ENCODE peak calls at places on chromosomes 4 and X, in four cellular contexts. One of them, this sample, is unnamed.

GRCh38 chr4:138312536-138312911 is 70.4 kb upstream of the SLC7A11 start:
- DNase-seq in upper lobe of left lung: no peak
- DNase-seq in astrocyte: no peak
- DNase-seq in lower lobe of right lung: no peak
- DNase-seq in this sample: no peak

GRCh38 chrX:138775501-138775900 is 64.0 kb upstream of the FGF13 start:
- DNase-seq in upper lobe of left lung: no peak
- DNase-seq in astrocyte: peak; percentile 25
- DNase-seq in lower lobe of right lung: no peak
- DNase-seq in this sample: no peak

GRCh38 chrX:15838017-15838416 is 16.6 kb downstream of the AP1S2 start:
- DNase-seq in upper lobe of left lung: no peak
- DNase-seq in astrocyte: no peak
- DNase-seq in lower lobe of right lung: no peak
- DNase-seq in this sample: no peak

GRCh38 chrX:3820170-3820569 is 106.7 kb upstream of the PRKX start:
- DNase-seq in upper lobe of left lung: no peak
- DNase-seq in astrocyte: peak; percentile 86
- DNase-seq in lower lobe of right lung: no peak
- DNase-seq in this sample: no peak

GRCh38 chr4:172997217-172997609 is 171.4 kb upstream of the GALNT7 start:
- DNase-seq in upper lobe of left lung: no peak
- DNase-seq in astrocyte: no peak
- DNase-seq in lower lobe of right lung: no peak
- DNase-seq in this sample: no peak

GRCh38 chrX:49071877-49072711 is 1.7 kb downstream of the PRAF2 start:
- DNase-seq in upper lobe of left lung: peak; percentile 88
- DNase-seq in astrocyte: peak; percentile 68
- DNase-seq in lower lobe of right lung: peak; percentile 85
- DNase-seq in this sample: no peak

GRCh38 chr4:121358473-121358872 is 22.3 kb downstream of the QRFPR start:
- DNase-seq in upper lobe of left lung: no peak
- DNase-seq in astrocyte: peak; percentile 35
- DNase-seq in lower lobe of right lung: no peak
- DNase-seq in this sample: no peak

GRCh38 chrX:123731258-123731986 is 1.4 kb downstream of the THOC2 start:
- DNase-seq in upper lobe of left lung: no peak
- DNase-seq in astrocyte: peak; percentile 33
- DNase-seq in lower lobe of right lung: peak; percentile 59
- DNase-seq in this sample: no peak

GRCh38 chr4:147772056-147772455 is 40.2 kb downstream of the ARHGAP10 start:
- DNase-seq in upper lobe of left lung: no peak
- DNase-seq in astrocyte: no peak
- DNase-seq in lower lobe of right lung: no peak
- DNase-seq in this sample: no peak

GRCh38 chrX:45803383-45803921 is 602.8 kb upstream of the DIPK2B start:
- DNase-seq in upper lobe of left lung: no peak
- DNase-seq in astrocyte: peak; percentile 93
- DNase-seq in lower lobe of right lung: no peak
- DNase-seq in this sample: no peak

GRCh38 chr4:176627916-176628315 is 164.8 kb downstream of the VEGFC start:
- DNase-seq in upper lobe of left lung: no peak
- DNase-seq in astrocyte: no peak
- DNase-seq in lower lobe of right lung: no peak
- DNase-seq in this sample: no peak

GRCh38 chrX:151153086-151153485 is 23.3 kb upstream of the GPR50 start:
- DNase-seq in upper lobe of left lung: no peak
- DNase-seq in astrocyte: peak; percentile 20
- DNase-seq in lower lobe of right lung: no peak
- DNase-seq in this sample: no peak

GRCh38 chrX:149982310-149982709 is 44.0 kb upstream of the EOLA2 start:
- DNase-seq in upper lobe of left lung: no peak
- DNase-seq in astrocyte: peak; percentile 4
- DNase-seq in lower lobe of right lung: no peak
- DNase-seq in this sample: no peak

GRCh38 chrX:122641136-122641535 is 542.9 kb upstream of the GRIA3 start:
- DNase-seq in upper lobe of left lung: no peak
- DNase-seq in astrocyte: no peak
- DNase-seq in lower lobe of right lung: no peak
- DNase-seq in this sample: no peak

GRCh38 chr4:40984051-40984450 is 230.3 kb downstream of the APBB2 start:
- DNase-seq in upper lobe of left lung: no peak
- DNase-seq in astrocyte: no peak
- DNase-seq in lower lobe of right lung: no peak
- DNase-seq in this sample: no peak

GRCh38 chr4:649293-649625 is 23.9 kb downstream of the PDE6B start:
- DNase-seq in upper lobe of left lung: no peak
- DNase-seq in astrocyte: no peak
- DNase-seq in lower lobe of right lung: peak; percentile 34
- DNase-seq in this sample: no peak

GRCh38 chrX:137930562-137930961 is 364.6 kb downstream of the ZIC3 start:
- DNase-seq in upper lobe of left lung: no peak
- DNase-seq in astrocyte: no peak
- DNase-seq in lower lobe of right lung: no peak
- DNase-seq in this sample: no peak

GRCh38 chrX:82813671-82814078 is 694.4 kb upstream of the POU3F4 start:
- DNase-seq in upper lobe of left lung: no peak
- DNase-seq in astrocyte: peak; percentile 87
- DNase-seq in lower lobe of right lung: no peak
- DNase-seq in this sample: no peak

GRCh38 chrX:123626962-123627361 is 105.9 kb downstream of the THOC2 start:
- DNase-seq in upper lobe of left lung: no peak
- DNase-seq in astrocyte: peak; percentile 82
- DNase-seq in lower lobe of right lung: no peak
- DNase-seq in this sample: no peak

GRCh38 chr4:16853653-16854052 is 44.8 kb downstream of the LDB2 start:
- DNase-seq in upper lobe of left lung: no peak
- DNase-seq in astrocyte: no peak
- DNase-seq in lower lobe of right lung: no peak
- DNase-seq in this sample: no peak

GRCh38 chr4:113086172-113086695 is 36.8 kb downstream of the ANK2 start:
- DNase-seq in upper lobe of left lung: no peak
- DNase-seq in astrocyte: no peak
- DNase-seq in lower lobe of right lung: no peak
- DNase-seq in this sample: no peak

GRCh38 chr4:132123870-132124623 is 1025.0 kb upstream of the PCDH10 start:
- DNase-seq in upper lobe of left lung: no peak
- DNase-seq in astrocyte: peak; percentile 29
- DNase-seq in lower lobe of right lung: no peak
- DNase-seq in this sample: no peak

GRCh38 chr4:11615601-11616000 is 186.9 kb upstream of the HS3ST1 start:
- DNase-seq in upper lobe of left lung: no peak
- DNase-seq in astrocyte: no peak
- DNase-seq in lower lobe of right lung: no peak
- DNase-seq in this sample: no peak

GRCh38 chr4:165609653-165610052 is 230.8 kb downstream of the CPE start:
- DNase-seq in upper lobe of left lung: no peak
- DNase-seq in astrocyte: no peak
- DNase-seq in lower lobe of right lung: no peak
- DNase-seq in this sample: no peak

GRCh38 chr4:120723986-120724385 is 198.5 kb downstream of the PRDM5 start:
- DNase-seq in upper lobe of left lung: no peak
- DNase-seq in astrocyte: no peak
- DNase-seq in lower lobe of right lung: no peak
- DNase-seq in this sample: no peak

GRCh38 chr4:174398728-174399127 is 115.0 kb downstream of the CEP44 start:
- DNase-seq in upper lobe of left lung: no peak
- DNase-seq in astrocyte: peak; percentile 70
- DNase-seq in lower lobe of right lung: no peak
- DNase-seq in this sample: no peak

GRCh38 chrX:12210196-12210815 is 72.0 kb downstream of the FRMPD4 start:
- DNase-seq in upper lobe of left lung: no peak
- DNase-seq in astrocyte: peak; percentile 57
- DNase-seq in lower lobe of right lung: no peak
- DNase-seq in this sample: no peak

GRCh38 chr4:155629831-155630425 is 36.7 kb upstream of the GUCY1A1 start:
- DNase-seq in upper lobe of left lung: no peak
- DNase-seq in astrocyte: no peak
- DNase-seq in lower lobe of right lung: no peak
- DNase-seq in this sample: no peak

GRCh38 chr4:71333960-71334951 is 4.6 kb upstream of the SLC4A4 start:
- DNase-seq in upper lobe of left lung: no peak
- DNase-seq in astrocyte: peak; percentile 53
- DNase-seq in lower lobe of right lung: no peak
- DNase-seq in this sample: no peak

GRCh38 chrX:87572911-87573310 is 55.3 kb downstream of the KLHL4 start:
- DNase-seq in upper lobe of left lung: no peak
- DNase-seq in astrocyte: peak; percentile 48
- DNase-seq in lower lobe of right lung: no peak
- DNase-seq in this sample: no peak

GRCh38 chr4:167177925-167178324 is 56.4 kb downstream of the SPOCK3 start:
- DNase-seq in upper lobe of left lung: no peak
- DNase-seq in astrocyte: no peak
- DNase-seq in lower lobe of right lung: no peak
- DNase-seq in this sample: no peak

GRCh38 chrX:29535212-29536162 is 679.9 kb upstream of the MAGEB2 start:
- DNase-seq in upper lobe of left lung: no peak
- DNase-seq in astrocyte: peak; percentile 21
- DNase-seq in lower lobe of right lung: no peak
- DNase-seq in this sample: no peak

GRCh38 chr4:54272051-54272450 is 43.0 kb downstream of the PDGFRA start:
- DNase-seq in upper lobe of left lung: no peak
- DNase-seq in astrocyte: no peak
- DNase-seq in lower lobe of right lung: no peak
- DNase-seq in this sample: no peak

GRCh38 chrX:74535211-74535621 is 79.2 kb downstream of the RLIM start:
- DNase-seq in upper lobe of left lung: no peak
- DNase-seq in astrocyte: peak; percentile 45
- DNase-seq in lower lobe of right lung: no peak
- DNase-seq in this sample: no peak

GRCh38 chr4:112144546-112145325 is 518 bp upstream of the FAM241A start:
- DNase-seq in upper lobe of left lung: peak; percentile 34
- DNase-seq in astrocyte: no peak
- DNase-seq in lower lobe of right lung: peak; percentile 46
- DNase-seq in this sample: peak; percentile 82

GRCh38 chr4:76585897-76586360 is 150.9 kb downstream of the SHROOM3 start:
- DNase-seq in upper lobe of left lung: peak; percentile 93
- DNase-seq in astrocyte: peak; percentile 71
- DNase-seq in lower lobe of right lung: peak; percentile 92
- DNase-seq in this sample: peak; percentile 81
- H3K4me1 ChIP-seq in upper lobe of left lung: peaks cover 2% of the 10 kb centered on the region
- H3K4me1 ChIP-seq in astrocyte: peaks cover 44% of the 10 kb centered on the region
- H3K4me1 ChIP-seq in lower lobe of right lung: peaks cover 17% of the 10 kb centered on the region
- H3K4me1 ChIP-seq in this sample: peaks cover 14% of the 10 kb centered on the region

GRCh38 chr4:76987153-76987562 is 37.6 kb downstream of the SEPTIN11 start:
- DNase-seq in upper lobe of left lung: no peak
- DNase-seq in astrocyte: peak; percentile 99
- DNase-seq in lower lobe of right lung: no peak
- DNase-seq in this sample: no peak

GRCh38 chr4:76982638-76983579 is 33.4 kb downstream of the SEPTIN11 start:
- DNase-seq in upper lobe of left lung: no peak
- DNase-seq in astrocyte: peak; percentile 56
- DNase-seq in lower lobe of right lung: no peak
- DNase-seq in this sample: no peak

GRCh38 chr4:76984127-76984526 is 34.6 kb downstream of the SEPTIN11 start:
- DNase-seq in upper lobe of left lung: no peak
- DNase-seq in astrocyte: peak; percentile 47
- DNase-seq in lower lobe of right lung: no peak
- DNase-seq in this sample: no peak

GRCh38 chr4:76987685-76988084 is 38.1 kb downstream of the SEPTIN11 start:
- DNase-seq in upper lobe of left lung: no peak
- DNase-seq in astrocyte: no peak
- DNase-seq in lower lobe of right lung: no peak
- DNase-seq in this sample: no peak

DNA sequence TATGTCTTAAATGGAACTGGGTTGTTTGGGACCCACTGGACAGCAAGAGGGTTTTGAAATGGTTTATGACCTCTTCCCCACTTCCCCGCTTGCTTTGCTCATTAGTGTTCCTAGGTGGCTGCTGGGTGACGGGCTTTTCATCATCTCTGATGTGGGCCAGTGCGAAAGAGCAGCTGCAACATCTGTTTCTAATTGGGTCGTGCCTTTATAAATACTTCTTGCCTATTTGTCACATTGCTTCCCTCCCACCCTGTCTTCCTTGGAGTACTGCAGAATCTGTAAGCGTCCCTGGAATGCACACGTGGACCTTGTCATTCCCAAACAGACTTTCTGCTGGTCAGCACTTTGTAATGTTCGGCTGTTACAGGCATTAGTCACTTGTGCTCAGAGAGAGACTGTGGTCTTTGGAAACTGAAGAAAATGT is 35.2 kb downstream of the SEPTIN11 start:
- DNase-seq in upper lobe of left lung: no peak
- DNase-seq in astrocyte: peak; percentile 100
- DNase-seq in lower lobe of right lung: no peak
- DNase-seq in this sample: no peak
- H3K4me1 ChIP-seq in upper lobe of left lung: peaks cover 35% of the 10 kb centered on the region
- H3K4me1 ChIP-seq in astrocyte: peaks cover 69% of the 10 kb centered on the region
- H3K4me1 ChIP-seq in lower lobe of right lung: peaks cover 86% of the 10 kb centered on the region
- H3K4me1 ChIP-seq in this sample: peaks cover 71% of the 10 kb centered on the region

GRCh38 chr4:90039122-90039521 is 88.1 kb upstream of the CCSER1 start:
- DNase-seq in upper lobe of left lung: no peak
- DNase-seq in astrocyte: no peak
- DNase-seq in lower lobe of right lung: no peak
- DNase-seq in this sample: peak; percentile 59
- H3K4me1 ChIP-seq in upper lobe of left lung: no peaks in the 10 kb centered on the region
- H3K4me1 ChIP-seq in astrocyte: no peaks in the 10 kb centered on the region
- H3K4me1 ChIP-seq in lower lobe of right lung: no peaks in the 10 kb centered on the region
- H3K4me1 ChIP-seq in this sample: no peaks in the 10 kb centered on the region

GRCh38 chrX:114075073-114075673 is 508.7 kb upstream of the HTR2C start:
- DNase-seq in upper lobe of left lung: no peak
- DNase-seq in astrocyte: no peak
- DNase-seq in lower lobe of right lung: no peak
- DNase-seq in this sample: no peak
- H3K4me1 ChIP-seq in upper lobe of left lung: no peaks in the 10 kb centered on the region
- H3K4me1 ChIP-seq in astrocyte: no peaks in the 10 kb centered on the region
- H3K4me1 ChIP-seq in lower lobe of right lung: no peaks in the 10 kb centered on the region
- H3K4me1 ChIP-seq in this sample: no peaks in the 10 kb centered on the region

GRCh38 chr4:15653430-15653829 is 1.7 kb downstream of the FBXL5 start:
- DNase-seq in upper lobe of left lung: no peak
- DNase-seq in astrocyte: no peak
- DNase-seq in lower lobe of right lung: no peak
- DNase-seq in this sample: no peak
- H3K4me1 ChIP-seq in upper lobe of left lung: peaks cover 57% of the 10 kb centered on the region
- H3K4me1 ChIP-seq in astrocyte: peaks cover 27% of the 10 kb centered on the region
- H3K4me1 ChIP-seq in lower lobe of right lung: peaks cover 55% of the 10 kb centered on the region
- H3K4me1 ChIP-seq in this sample: peaks cover 89% of the 10 kb centered on the region